ENCODE peak calls at places on chromosome 19, in ten cellular contexts. One of them, this sample, is unnamed.

GRCh38 chr19:14091885-14092462 is 1.4 kb upstream of the SAMD1 start:
- DNase-seq in GM10248: peak; percentile 77
- DNase-seq in GM12891: peak; percentile 66
- DNase-seq in substantia nigra: no peak
- DNase-seq in AG08395: no peak
- DNase-seq in mesothelial cell of epicardium: no peak
- DNase-seq in Calu3: no peak
- DNase-seq in stimulated activated CD8-positive, alpha-beta memory T cell treated with anti-CD3 and anti-CD28 coated beads, Interleukin-2, amount 100 ng/mL, for 48 hours: no peak
- DNase-seq in aorta: no peak
- DNase-seq in GM06990: no peak
- DNase-seq in this sample: no peak

GRCh38 chr19:13938361-13939027 is at the start of gene PODNL1:
- DNase-seq in GM10248: no peak
- DNase-seq in GM12891: no peak
- DNase-seq in substantia nigra: no peak
- DNase-seq in AG08395: peak; percentile 92
- DNase-seq in mesothelial cell of epicardium: no peak
- DNase-seq in Calu3: no peak
- DNase-seq in stimulated activated CD8-positive, alpha-beta memory T cell treated with anti-CD3 and anti-CD28 coated beads, Interleukin-2, amount 100 ng/mL, for 48 hours: no peak
- DNase-seq in aorta: peak; percentile 72
- DNase-seq in GM06990: no peak
- DNase-seq in this sample: no peak

GRCh38 chr19:45428385-45429231 is 4.9 kb upstream of the ERCC1 start:
- DNase-seq in GM10248: no peak
- DNase-seq in GM12891: peak; percentile 44
- DNase-seq in substantia nigra: no peak
- DNase-seq in AG08395: peak; percentile 72
- DNase-seq in mesothelial cell of epicardium: no peak
- DNase-seq in Calu3: peak; percentile 58
- DNase-seq in stimulated activated CD8-positive, alpha-beta memory T cell treated with anti-CD3 and anti-CD28 coated beads, Interleukin-2, amount 100 ng/mL, for 48 hours: peak; percentile 25
- DNase-seq in aorta: peak; percentile 87
- DNase-seq in GM06990: peak; percentile 62
- DNase-seq in this sample: peak; percentile 87

GRCh38 chr19:21608571-21608970 is 103.2 kb downstream of the ZNF429 start:
- DNase-seq in GM10248: no peak
- DNase-seq in GM12891: no peak
- DNase-seq in substantia nigra: no peak
- DNase-seq in AG08395: no peak
- DNase-seq in mesothelial cell of epicardium: no peak
- DNase-seq in Calu3: no peak
- DNase-seq in stimulated activated CD8-positive, alpha-beta memory T cell treated with anti-CD3 and anti-CD28 coated beads, Interleukin-2, amount 100 ng/mL, for 48 hours: no peak
- DNase-seq in aorta: no peak
- DNase-seq in GM06990: no peak
- DNase-seq in this sample: no peak

GRCh38 chr19:36950335-36951119 is 34.4 kb downstream of the ZNF568 start:
- DNase-seq in GM10248: no peak
- DNase-seq in GM12891: no peak
- DNase-seq in substantia nigra: no peak
- DNase-seq in AG08395: no peak
- DNase-seq in mesothelial cell of epicardium: no peak
- DNase-seq in Calu3: no peak
- DNase-seq in stimulated activated CD8-positive, alpha-beta memory T cell treated with anti-CD3 and anti-CD28 coated beads, Interleukin-2, amount 100 ng/mL, for 48 hours: no peak
- DNase-seq in aorta: no peak
- DNase-seq in GM06990: no peak
- DNase-seq in this sample: no peak

GRCh38 chr19:9962623-9963290 is 26.4 kb upstream of the OLFM2 start:
- DNase-seq in GM10248: no peak
- DNase-seq in GM12891: no peak
- DNase-seq in substantia nigra: no peak
- DNase-seq in AG08395: no peak
- DNase-seq in mesothelial cell of epicardium: no peak
- DNase-seq in Calu3: no peak
- DNase-seq in stimulated activated CD8-positive, alpha-beta memory T cell treated with anti-CD3 and anti-CD28 coated beads, Interleukin-2, amount 100 ng/mL, for 48 hours: no peak
- DNase-seq in aorta: no peak
- DNase-seq in GM06990: no peak
- DNase-seq in this sample: no peak

GRCh38 chr19:17324357-17325114 is 10.1 kb downstream of the ANO8 start:
- DNase-seq in GM10248: no peak
- DNase-seq in GM12891: no peak
- DNase-seq in substantia nigra: no peak
- DNase-seq in AG08395: no peak
- DNase-seq in mesothelial cell of epicardium: no peak
- DNase-seq in Calu3: no peak
- DNase-seq in stimulated activated CD8-positive, alpha-beta memory T cell treated with anti-CD3 and anti-CD28 coated beads, Interleukin-2, amount 100 ng/mL, for 48 hours: no peak
- DNase-seq in aorta: no peak
- DNase-seq in GM06990: no peak
- DNase-seq in this sample: no peak

GRCh38 chr19:17530586-17530985 is 19.1 kb downstream of the PGLS start:
- DNase-seq in GM10248: no peak
- DNase-seq in GM12891: no peak
- DNase-seq in substantia nigra: no peak
- DNase-seq in AG08395: no peak
- DNase-seq in mesothelial cell of epicardium: no peak
- DNase-seq in Calu3: no peak
- DNase-seq in stimulated activated CD8-positive, alpha-beta memory T cell treated with anti-CD3 and anti-CD28 coated beads, Interleukin-2, amount 100 ng/mL, for 48 hours: no peak
- DNase-seq in aorta: no peak
- DNase-seq in GM06990: no peak
- DNase-seq in this sample: no peak

GRCh38 chr19:36771275-36772231 is 1.1 kb downstream of the ZNF850 start:
- DNase-seq in GM10248: peak; percentile 59
- DNase-seq in GM12891: peak; percentile 24
- DNase-seq in substantia nigra: no peak
- DNase-seq in AG08395: peak; percentile 46
- DNase-seq in mesothelial cell of epicardium: peak; percentile 43
- DNase-seq in Calu3: peak; percentile 81
- DNase-seq in stimulated activated CD8-positive, alpha-beta memory T cell treated with anti-CD3 and anti-CD28 coated beads, Interleukin-2, amount 100 ng/mL, for 48 hours: no peak
- DNase-seq in aorta: peak; percentile 74
- DNase-seq in GM06990: peak; percentile 64
- DNase-seq in this sample: no peak

GRCh38 chr19:2425622-2426581 is 1.5 kb downstream of the TIMM13 start:
- DNase-seq in GM10248: no peak
- DNase-seq in GM12891: no peak
- DNase-seq in substantia nigra: no peak
- DNase-seq in AG08395: no peak
- DNase-seq in mesothelial cell of epicardium: no peak
- DNase-seq in Calu3: no peak
- DNase-seq in stimulated activated CD8-positive, alpha-beta memory T cell treated with anti-CD3 and anti-CD28 coated beads, Interleukin-2, amount 100 ng/mL, for 48 hours: no peak
- DNase-seq in aorta: no peak
- DNase-seq in GM06990: no peak
- DNase-seq in this sample: no peak

GRCh38 chr19:11708457-11708856 is 30.3 kb downstream of the ZNF823 start:
- DNase-seq in GM10248: peak; percentile 34
- DNase-seq in GM12891: no peak
- DNase-seq in substantia nigra: no peak
- DNase-seq in AG08395: no peak
- DNase-seq in mesothelial cell of epicardium: no peak
- DNase-seq in Calu3: no peak
- DNase-seq in stimulated activated CD8-positive, alpha-beta memory T cell treated with anti-CD3 and anti-CD28 coated beads, Interleukin-2, amount 100 ng/mL, for 48 hours: no peak
- DNase-seq in aorta: no peak
- DNase-seq in GM06990: no peak
- DNase-seq in this sample: no peak

GRCh38 chr19:13071444-13072205 is 31.0 kb downstream of the LYL1 start:
- DNase-seq in GM10248: no peak
- DNase-seq in GM12891: no peak
- DNase-seq in substantia nigra: no peak
- DNase-seq in AG08395: no peak
- DNase-seq in mesothelial cell of epicardium: no peak
- DNase-seq in Calu3: no peak
- DNase-seq in stimulated activated CD8-positive, alpha-beta memory T cell treated with anti-CD3 and anti-CD28 coated beads, Interleukin-2, amount 100 ng/mL, for 48 hours: no peak
- DNase-seq in aorta: no peak
- DNase-seq in GM06990: no peak
- DNase-seq in this sample: no peak

GRCh38 chr19:22286151-22286810 is at the start of gene ZNF729:
- DNase-seq in GM10248: no peak
- DNase-seq in GM12891: no peak
- DNase-seq in substantia nigra: peak; percentile 0
- DNase-seq in AG08395: no peak
- DNase-seq in mesothelial cell of epicardium: no peak
- DNase-seq in Calu3: no peak
- DNase-seq in stimulated activated CD8-positive, alpha-beta memory T cell treated with anti-CD3 and anti-CD28 coated beads, Interleukin-2, amount 100 ng/mL, for 48 hours: no peak
- DNase-seq in aorta: no peak
- DNase-seq in GM06990: no peak
- DNase-seq in this sample: no peak

GRCh38 chr19:13864513-13865242 is 12.3 kb upstream of the NANOS3 start:
- DNase-seq in GM10248: no peak
- DNase-seq in GM12891: no peak
- DNase-seq in substantia nigra: no peak
- DNase-seq in AG08395: no peak
- DNase-seq in mesothelial cell of epicardium: no peak
- DNase-seq in Calu3: no peak
- DNase-seq in stimulated activated CD8-positive, alpha-beta memory T cell treated with anti-CD3 and anti-CD28 coated beads, Interleukin-2, amount 100 ng/mL, for 48 hours: no peak
- DNase-seq in aorta: no peak
- DNase-seq in GM06990: no peak
- DNase-seq in this sample: no peak

GRCh38 chr19:2799273-2800020 is 14.1 kb downstream of the THOP1 start:
- DNase-seq in GM10248: no peak
- DNase-seq in GM12891: no peak
- DNase-seq in substantia nigra: no peak
- DNase-seq in AG08395: no peak
- DNase-seq in mesothelial cell of epicardium: no peak
- DNase-seq in Calu3: no peak
- DNase-seq in stimulated activated CD8-positive, alpha-beta memory T cell treated with anti-CD3 and anti-CD28 coated beads, Interleukin-2, amount 100 ng/mL, for 48 hours: no peak
- DNase-seq in aorta: no peak
- DNase-seq in GM06990: no peak
- DNase-seq in this sample: no peak

GRCh38 chr19:4267101-4267900 is 11.8 kb upstream of the SHD start:
- DNase-seq in GM10248: peak; percentile 78
- DNase-seq in GM12891: no peak
- DNase-seq in substantia nigra: peak; percentile 15
- DNase-seq in AG08395: peak; percentile 61
- DNase-seq in mesothelial cell of epicardium: no peak
- DNase-seq in Calu3: peak; percentile 55
- DNase-seq in stimulated activated CD8-positive, alpha-beta memory T cell treated with anti-CD3 and anti-CD28 coated beads, Interleukin-2, amount 100 ng/mL, for 48 hours: peak; percentile 57
- DNase-seq in aorta: peak; percentile 54
- DNase-seq in GM06990: no peak
- DNase-seq in this sample: no peak

GRCh38 chr19:474126-475078 is 13.6 kb upstream of the SHC2 start:
- DNase-seq in GM10248: no peak
- DNase-seq in GM12891: no peak
- DNase-seq in substantia nigra: no peak
- DNase-seq in AG08395: no peak
- DNase-seq in mesothelial cell of epicardium: no peak
- DNase-seq in Calu3: no peak
- DNase-seq in stimulated activated CD8-positive, alpha-beta memory T cell treated with anti-CD3 and anti-CD28 coated beads, Interleukin-2, amount 100 ng/mL, for 48 hours: no peak
- DNase-seq in aorta: no peak
- DNase-seq in GM06990: no peak
- DNase-seq in this sample: no peak

GRCh38 chr19:39064405-39064804 is 19.8 kb upstream of the ACP7 start:
- DNase-seq in GM10248: no peak
- DNase-seq in GM12891: no peak
- DNase-seq in substantia nigra: no peak
- DNase-seq in AG08395: no peak
- DNase-seq in mesothelial cell of epicardium: no peak
- DNase-seq in Calu3: no peak
- DNase-seq in stimulated activated CD8-positive, alpha-beta memory T cell treated with anti-CD3 and anti-CD28 coated beads, Interleukin-2, amount 100 ng/mL, for 48 hours: no peak
- DNase-seq in aorta: no peak
- DNase-seq in GM06990: no peak
- DNase-seq in this sample: no peak

GRCh38 chr19:11166281-11167142 is 10.9 kb upstream of the SPC24 start:
- DNase-seq in GM10248: no peak
- DNase-seq in GM12891: no peak
- DNase-seq in substantia nigra: no peak
- DNase-seq in AG08395: peak; percentile 73
- DNase-seq in mesothelial cell of epicardium: no peak
- DNase-seq in Calu3: no peak
- DNase-seq in stimulated activated CD8-positive, alpha-beta memory T cell treated with anti-CD3 and anti-CD28 coated beads, Interleukin-2, amount 100 ng/mL, for 48 hours: no peak
- DNase-seq in aorta: peak; percentile 60
- DNase-seq in GM06990: no peak
- DNase-seq in this sample: no peak

GRCh38 chr19:47707135-47707925 is 5.9 kb upstream of the EHD2 start:
- DNase-seq in GM10248: peak; percentile 77
- DNase-seq in GM12891: peak; percentile 70
- DNase-seq in substantia nigra: peak; percentile 11
- DNase-seq in AG08395: peak; percentile 75
- DNase-seq in mesothelial cell of epicardium: no peak
- DNase-seq in Calu3: peak; percentile 91
- DNase-seq in stimulated activated CD8-positive, alpha-beta memory T cell treated with anti-CD3 and anti-CD28 coated beads, Interleukin-2, amount 100 ng/mL, for 48 hours: peak; percentile 77
- DNase-seq in aorta: peak; percentile 73
- DNase-seq in GM06990: peak; percentile 64
- DNase-seq in this sample: no peak

GRCh38 chr19:57056972-57057371 is 62.8 kb upstream of the USP29 start:
- DNase-seq in GM10248: no peak
- DNase-seq in GM12891: no peak
- DNase-seq in substantia nigra: no peak
- DNase-seq in AG08395: no peak
- DNase-seq in mesothelial cell of epicardium: no peak
- DNase-seq in Calu3: no peak
- DNase-seq in stimulated activated CD8-positive, alpha-beta memory T cell treated with anti-CD3 and anti-CD28 coated beads, Interleukin-2, amount 100 ng/mL, for 48 hours: no peak
- DNase-seq in aorta: no peak
- DNase-seq in GM06990: no peak
- DNase-seq in this sample: no peak

GRCh38 chr19:42121666-42122069 is 10.6 kb downstream of the POU2F2 start:
- DNase-seq in GM10248: peak; percentile 82
- DNase-seq in GM12891: no peak
- DNase-seq in substantia nigra: no peak
- DNase-seq in AG08395: peak; percentile 88
- DNase-seq in mesothelial cell of epicardium: no peak
- DNase-seq in Calu3: peak; percentile 90
- DNase-seq in stimulated activated CD8-positive, alpha-beta memory T cell treated with anti-CD3 and anti-CD28 coated beads, Interleukin-2, amount 100 ng/mL, for 48 hours: peak; percentile 81
- DNase-seq in aorta: peak; percentile 89
- DNase-seq in GM06990: peak; percentile 67
- DNase-seq in this sample: no peak

GRCh38 chr19:48672994-48673393 is at the start of gene NTN5:
- DNase-seq in GM10248: no peak
- DNase-seq in GM12891: no peak
- DNase-seq in substantia nigra: no peak
- DNase-seq in AG08395: no peak
- DNase-seq in mesothelial cell of epicardium: no peak
- DNase-seq in Calu3: no peak
- DNase-seq in stimulated activated CD8-positive, alpha-beta memory T cell treated with anti-CD3 and anti-CD28 coated beads, Interleukin-2, amount 100 ng/mL, for 48 hours: no peak
- DNase-seq in aorta: no peak
- DNase-seq in GM06990: no peak
- DNase-seq in this sample: no peak

GRCh38 chr19:37506387-37507166 is at the start of gene ZNF793:
- DNase-seq in GM10248: peak; percentile 58
- DNase-seq in GM12891: no peak
- DNase-seq in substantia nigra: peak; percentile 94
- DNase-seq in AG08395: peak; percentile 78
- DNase-seq in mesothelial cell of epicardium: peak; percentile 40
- DNase-seq in Calu3: no peak
- DNase-seq in stimulated activated CD8-positive, alpha-beta memory T cell treated with anti-CD3 and anti-CD28 coated beads, Interleukin-2, amount 100 ng/mL, for 48 hours: peak; percentile 77
- DNase-seq in aorta: peak; percentile 83
- DNase-seq in GM06990: peak; percentile 90
- DNase-seq in this sample: peak; percentile 89

GRCh38 chr19:19873381-19873780 is 7.7 kb downstream of the ZNF253 start:
- DNase-seq in GM10248: no peak
- DNase-seq in GM12891: no peak
- DNase-seq in substantia nigra: no peak
- DNase-seq in AG08395: no peak
- DNase-seq in mesothelial cell of epicardium: no peak
- DNase-seq in Calu3: no peak
- DNase-seq in stimulated activated CD8-positive, alpha-beta memory T cell treated with anti-CD3 and anti-CD28 coated beads, Interleukin-2, amount 100 ng/mL, for 48 hours: no peak
- DNase-seq in aorta: no peak
- DNase-seq in GM06990: no peak
- DNase-seq in this sample: no peak

GRCh38 chr19:49229416-49229815 is 71.8 kb downstream of the TRPM4 start:
- DNase-seq in GM10248: no peak
- DNase-seq in GM12891: no peak
- DNase-seq in substantia nigra: no peak
- DNase-seq in AG08395: no peak
- DNase-seq in mesothelial cell of epicardium: no peak
- DNase-seq in Calu3: no peak
- DNase-seq in stimulated activated CD8-positive, alpha-beta memory T cell treated with anti-CD3 and anti-CD28 coated beads, Interleukin-2, amount 100 ng/mL, for 48 hours: no peak
- DNase-seq in aorta: peak; percentile 27
- DNase-seq in GM06990: no peak
- DNase-seq in this sample: no peak